ENCODE peak calls at places on chromosomes 7 and 10, in six cellular contexts. One of them, this sample, is unnamed.

GRCh38 chr7:140229101-140229525 is 52.3 kb upstream of the KDM7A start:
- DNase-seq in IMR-90: no peak
- DNase-seq in upper lobe of left lung: no peak
- DNase-seq in coronary artery: no peak
- DNase-seq in pancreas: no peak
- DNase-seq in heart left ventricle: no peak
- DNase-seq in this sample: no peak

GRCh38 chr10:36181421-36181820 is 539.3 kb upstream of the FZD8 start:
- DNase-seq in heart left ventricle: no peak
- DNase-seq in upper lobe of left lung: no peak
- DNase-seq in pancreas: no peak
- DNase-seq in coronary artery: no peak
- DNase-seq in IMR-90: peak; percentile 46
- DNase-seq in this sample: no peak

GRCh38 chr7:20458483-20458882 is 127.8 kb downstream of the ITGB8 start:
- DNase-seq in heart left ventricle: no peak
- DNase-seq in coronary artery: no peak
- DNase-seq in pancreas: no peak
- DNase-seq in IMR-90: no peak
- DNase-seq in upper lobe of left lung: no peak
- DNase-seq in this sample: no peak

GRCh38 chr10:73771722-73772279 is 10.0 kb upstream of the CHCHD1 start:
- DNase-seq in heart left ventricle: peak; percentile 96
- DNase-seq in IMR-90: peak; percentile 73
- DNase-seq in upper lobe of left lung: peak; percentile 98
- DNase-seq in coronary artery: no peak
- DNase-seq in pancreas: no peak
- DNase-seq in this sample: peak; percentile 81

GRCh38 chr7:16422917-16423316 is 1.6 kb upstream of the CRPPA start:
- DNase-seq in IMR-90: no peak
- DNase-seq in upper lobe of left lung: no peak
- DNase-seq in coronary artery: no peak
- DNase-seq in pancreas: no peak
- DNase-seq in heart left ventricle: no peak
- DNase-seq in this sample: no peak

GRCh38 chr7:151894131-151895007 is 17.5 kb upstream of the PRKAG2 start:
- DNase-seq in IMR-90: no peak
- DNase-seq in coronary artery: no peak
- DNase-seq in upper lobe of left lung: peak; percentile 63
- DNase-seq in pancreas: no peak
- DNase-seq in heart left ventricle: no peak
- DNase-seq in this sample: no peak

GRCh38 chr7:112508404-112508803 is 27.6 kb downstream of the LSMEM1 start:
- DNase-seq in IMR-90: no peak
- DNase-seq in pancreas: no peak
- DNase-seq in heart left ventricle: no peak
- DNase-seq in upper lobe of left lung: no peak
- DNase-seq in coronary artery: no peak
- DNase-seq in this sample: no peak

GRCh38 chr7:22319424-22320403 is 37.2 kb downstream of the RAPGEF5 start:
- DNase-seq in pancreas: no peak
- DNase-seq in upper lobe of left lung: no peak
- DNase-seq in coronary artery: no peak
- DNase-seq in IMR-90: no peak
- DNase-seq in heart left ventricle: no peak
- DNase-seq in this sample: no peak

GRCh38 chr7:132941905-132942304 is 140.0 kb downstream of the CHCHD3 start:
- DNase-seq in pancreas: no peak
- DNase-seq in IMR-90: no peak
- DNase-seq in coronary artery: no peak
- DNase-seq in heart left ventricle: no peak
- DNase-seq in upper lobe of left lung: no peak
- DNase-seq in this sample: no peak

GRCh38 chr7:156935250-156935649 is 14.3 kb upstream of the NOM1 start:
- DNase-seq in pancreas: no peak
- DNase-seq in coronary artery: no peak
- DNase-seq in upper lobe of left lung: no peak
- DNase-seq in IMR-90: peak; percentile 14
- DNase-seq in heart left ventricle: no peak
- DNase-seq in this sample: no peak

GRCh38 chr10:114548662-114549061 is 109.4 kb downstream of the ABLIM1 start:
- DNase-seq in IMR-90: peak; percentile 56
- DNase-seq in upper lobe of left lung: no peak
- DNase-seq in heart left ventricle: no peak
- DNase-seq in pancreas: peak; percentile 31
- DNase-seq in coronary artery: no peak
- DNase-seq in this sample: no peak

GRCh38 chr10:95792874-95793285 is 36.9 kb downstream of the ENTPD1 start:
- DNase-seq in upper lobe of left lung: no peak
- DNase-seq in IMR-90: peak; percentile 72
- DNase-seq in coronary artery: no peak
- DNase-seq in heart left ventricle: no peak
- DNase-seq in pancreas: no peak
- DNase-seq in this sample: no peak

GRCh38 chr10:119892188-119893065 is at the start of gene SEC23IP:
- DNase-seq in pancreas: peak; percentile 96
- DNase-seq in heart left ventricle: peak; percentile 98
- DNase-seq in upper lobe of left lung: peak; percentile 96
- DNase-seq in IMR-90: peak; percentile 97
- DNase-seq in coronary artery: peak; percentile 98
- DNase-seq in this sample: peak; percentile 76

GRCh38 chr10:48932831-48933670 is 6.6 kb downstream of the LRRC18 start:
- DNase-seq in IMR-90: no peak
- DNase-seq in heart left ventricle: no peak
- DNase-seq in coronary artery: no peak
- DNase-seq in upper lobe of left lung: no peak
- DNase-seq in pancreas: no peak
- DNase-seq in this sample: no peak

GRCh38 chr10:47421057-47421952 is 37.2 kb upstream of the ZNF488 start:
- DNase-seq in pancreas: no peak
- DNase-seq in upper lobe of left lung: no peak
- DNase-seq in heart left ventricle: no peak
- DNase-seq in coronary artery: no peak
- DNase-seq in IMR-90: peak; percentile 91
- DNase-seq in this sample: no peak

GRCh38 chr10:24642921-24643678 is 80.6 kb downstream of the ARHGAP21 start:
- DNase-seq in upper lobe of left lung: no peak
- DNase-seq in heart left ventricle: no peak
- DNase-seq in pancreas: peak; percentile 30
- DNase-seq in coronary artery: no peak
- DNase-seq in IMR-90: peak; percentile 88
- DNase-seq in this sample: no peak

GRCh38 chr7:102055181-102055976 is 231.3 kb upstream of the SH2B2 start:
- DNase-seq in pancreas: no peak
- DNase-seq in upper lobe of left lung: no peak
- DNase-seq in IMR-90: no peak
- DNase-seq in heart left ventricle: no peak
- DNase-seq in coronary artery: no peak
- DNase-seq in this sample: no peak

GRCh38 chr7:117113871-117114270 is 160.6 kb downstream of the ST7 start:
- DNase-seq in heart left ventricle: no peak
- DNase-seq in IMR-90: no peak
- DNase-seq in upper lobe of left lung: no peak
- DNase-seq in pancreas: no peak
- DNase-seq in coronary artery: no peak
- DNase-seq in this sample: no peak

GRCh38 chr10:132675031-132675740 is 110.8 kb downstream of the NKX6-2 start:
- DNase-seq in IMR-90: no peak
- DNase-seq in upper lobe of left lung: no peak
- DNase-seq in pancreas: no peak
- DNase-seq in coronary artery: peak; percentile 57
- DNase-seq in heart left ventricle: no peak
- DNase-seq in this sample: no peak

GRCh38 chr7:116167177-116167576 is 43.2 kb upstream of the TES start:
- DNase-seq in IMR-90: no peak
- DNase-seq in coronary artery: no peak
- DNase-seq in upper lobe of left lung: no peak
- DNase-seq in pancreas: no peak
- DNase-seq in heart left ventricle: no peak
- DNase-seq in this sample: no peak

GRCh38 chr10:101046332-101047238 is 15.2 kb upstream of the KAZALD1 start:
- DNase-seq in IMR-90: peak; percentile 11
- DNase-seq in pancreas: no peak
- DNase-seq in upper lobe of left lung: no peak
- DNase-seq in heart left ventricle: peak; percentile 38
- DNase-seq in coronary artery: no peak
- DNase-seq in this sample: no peak

GRCh38 chr7:17558558-17559332 is 260.3 kb downstream of the AHR start:
- DNase-seq in coronary artery: no peak
- DNase-seq in upper lobe of left lung: no peak
- DNase-seq in pancreas: no peak
- DNase-seq in heart left ventricle: no peak
- DNase-seq in IMR-90: peak; percentile 30
- DNase-seq in this sample: no peak

GRCh38 chr7:24401628-24402593 is 117.9 kb downstream of the NPY start:
- DNase-seq in pancreas: no peak
- DNase-seq in heart left ventricle: no peak
- DNase-seq in coronary artery: no peak
- DNase-seq in upper lobe of left lung: no peak
- DNase-seq in IMR-90: peak; percentile 40
- DNase-seq in this sample: no peak

GRCh38 chr7:106143711-106144347 is 31.7 kb upstream of the SYPL1 start:
- DNase-seq in IMR-90: no peak
- DNase-seq in pancreas: no peak
- DNase-seq in upper lobe of left lung: peak; percentile 35
- DNase-seq in coronary artery: no peak
- DNase-seq in heart left ventricle: no peak
- DNase-seq in this sample: no peak

DNA sequence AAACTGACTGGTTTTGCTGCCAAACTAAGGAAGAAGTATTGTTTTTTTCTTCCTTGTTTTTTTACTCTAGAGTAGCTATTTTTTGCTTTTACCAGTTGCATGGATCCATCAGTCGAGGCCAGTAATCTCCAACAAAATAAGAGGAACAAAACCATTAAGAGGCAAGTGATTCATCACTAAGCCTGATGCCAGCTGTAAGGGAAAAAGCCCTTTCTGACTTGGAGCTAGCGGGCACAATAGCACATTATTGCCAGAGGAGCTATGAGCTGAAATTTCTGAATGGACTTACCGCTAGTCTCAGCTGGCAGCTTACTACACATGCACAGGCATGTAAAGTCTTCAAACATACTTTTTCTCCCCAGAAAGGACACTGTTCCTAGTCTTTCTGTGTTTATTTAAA is 41.6 kb upstream of the PTPRZ1 start:
- DNase-seq in pancreas: no peak
- DNase-seq in coronary artery: no peak
- DNase-seq in upper lobe of left lung: no peak
- DNase-seq in heart left ventricle: no peak
- DNase-seq in IMR-90: no peak
- DNase-seq in this sample: no peak
- TF ChIP-seq CTCF in pancreas: no peak
- TF ChIP-seq CTCF in coronary artery: no peak
- TF ChIP-seq CTCF in upper lobe of left lung: no peak
- TF ChIP-seq CTCF in heart left ventricle: no peak
- TF ChIP-seq CTCF in IMR-90: no peak
- TF ChIP-seq CTCF in this sample: no peak

GRCh38 chr7:1798191-1798590 is 128.1 kb downstream of the ELFN1 start:
- DNase-seq in coronary artery: no peak
- DNase-seq in upper lobe of left lung: no peak
- DNase-seq in IMR-90: no peak
- DNase-seq in heart left ventricle: no peak
- DNase-seq in pancreas: no peak
- DNase-seq in this sample: no peak

GRCh38 chr7:1800876-1801275 is 130.8 kb downstream of the ELFN1 start:
- DNase-seq in IMR-90: peak; percentile 44
- DNase-seq in heart left ventricle: no peak
- DNase-seq in upper lobe of left lung: no peak
- DNase-seq in pancreas: no peak
- DNase-seq in coronary artery: peak; percentile 45
- DNase-seq in this sample: no peak

DNA sequence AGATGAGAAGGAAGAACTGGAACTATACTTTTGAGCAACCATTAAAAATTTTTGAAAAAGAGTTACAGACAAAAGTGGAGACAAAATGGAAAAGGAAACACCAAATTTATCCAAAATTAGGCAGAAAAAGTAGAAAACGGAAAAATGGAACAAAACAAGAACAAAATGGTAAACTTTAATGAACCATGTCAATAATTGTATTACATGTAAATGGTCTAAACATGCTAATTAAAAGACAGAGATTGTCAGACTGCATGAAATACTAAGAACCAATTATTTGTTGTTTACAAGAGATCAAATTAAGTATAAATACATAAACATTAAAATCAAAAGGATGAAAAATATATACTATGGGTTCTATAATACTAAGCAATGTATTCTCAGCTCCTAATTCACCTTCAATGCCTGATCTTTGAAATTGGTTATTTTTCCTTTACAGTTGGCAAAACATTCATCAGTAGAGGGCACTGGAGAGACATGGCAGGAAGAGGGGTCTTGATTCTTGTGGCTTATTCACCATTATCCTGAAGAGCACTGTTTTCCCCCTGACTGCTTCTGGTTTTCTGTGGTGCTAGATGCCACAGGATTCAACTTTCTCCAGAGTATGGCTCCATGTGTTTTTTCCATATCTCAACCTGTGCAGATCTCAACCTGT is 124.9 kb downstream of the ELFN1 start:
- DNase-seq in heart left ventricle: no peak
- DNase-seq in IMR-90: no peak
- DNase-seq in upper lobe of left lung: no peak
- DNase-seq in coronary artery: no peak
- DNase-seq in pancreas: no peak
- DNase-seq in this sample: no peak
- TF ChIP-seq CTCF in heart left ventricle: no peak
- TF ChIP-seq CTCF in IMR-90: peak; percentile 32
- TF ChIP-seq CTCF in upper lobe of left lung: no peak
- TF ChIP-seq CTCF in coronary artery: no peak
- TF ChIP-seq CTCF in pancreas: no peak
- TF ChIP-seq CTCF in this sample: no peak

GRCh38 chr7:45985902-45986301 is 64.8 kb upstream of the IGFBP3 start:
- DNase-seq in upper lobe of left lung: no peak
- DNase-seq in coronary artery: peak; percentile 59
- DNase-seq in pancreas: no peak
- DNase-seq in heart left ventricle: no peak
- DNase-seq in IMR-90: peak; percentile 80
- DNase-seq in this sample: no peak
- TF ChIP-seq CTCF in upper lobe of left lung: no peak
- TF ChIP-seq CTCF in coronary artery: no peak
- TF ChIP-seq CTCF in pancreas: no peak
- TF ChIP-seq CTCF in heart left ventricle: no peak
- TF ChIP-seq CTCF in IMR-90: no peak
- TF ChIP-seq CTCF in this sample: no peak

DNA sequence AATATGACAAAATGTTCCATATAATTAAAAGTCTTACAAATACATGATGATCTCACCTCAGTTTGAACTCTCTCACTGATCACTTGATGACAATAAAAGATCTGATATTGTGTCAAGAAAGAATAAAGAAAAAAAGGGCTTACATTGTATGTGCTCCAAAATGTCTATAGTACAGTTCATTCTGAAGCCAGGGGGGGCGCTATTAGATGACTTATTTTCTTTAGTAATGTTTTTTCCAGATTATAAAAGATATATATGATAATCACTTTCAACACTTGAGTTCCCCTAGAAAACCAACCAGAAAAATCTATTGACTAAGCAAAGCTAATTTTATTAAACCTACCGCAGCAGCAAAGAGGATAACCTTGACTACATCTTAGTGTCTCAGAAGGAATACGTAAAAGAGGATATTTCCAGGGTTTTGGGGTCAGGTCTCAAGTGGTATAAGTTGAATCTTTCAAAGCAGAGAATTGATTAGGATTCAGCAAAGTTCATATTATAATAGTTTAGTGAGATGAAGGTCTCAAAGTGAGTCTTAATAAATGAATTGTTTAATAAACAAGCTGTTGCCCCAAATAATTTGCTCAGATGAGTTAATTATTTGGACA is 55.8 kb downstream of the PTN start:
- DNase-seq in IMR-90: peak; percentile 12
- DNase-seq in heart left ventricle: no peak
- DNase-seq in coronary artery: no peak
- DNase-seq in upper lobe of left lung: no peak
- DNase-seq in pancreas: no peak
- DNase-seq in this sample: no peak
- TF ChIP-seq CTCF in IMR-90: peak; percentile 44
- TF ChIP-seq CTCF in heart left ventricle: peak; percentile 17
- TF ChIP-seq CTCF in coronary artery: no peak
- TF ChIP-seq CTCF in upper lobe of left lung: no peak
- TF ChIP-seq CTCF in pancreas: no peak
- TF ChIP-seq CTCF in this sample: peak; percentile 52